ENCODE peak calls at places on chromosome 12, in seven cellular contexts. D is cardiac muscle cell, Y is keratinocyte, K is aorta, Z is NCI-H1436, B is HT-29, J is Ammon's horn. G is an unnamed sample.

GRCh38 chr12:57640156-57641042 is 7.4 kb upstream of the B4GALNT1 start:
- DNase-seq in B (no peak), J (no peak), Y (no peak), K (no peak), Z (no peak), D (no peak), G (no peak)

GRCh38 chr12:22712083-22712482 is 87.1 kb downstream of the ETNK1 start:
- DNase-seq in Z (no peak), D (no peak), Y (no peak), J (no peak), B (no peak), K (no peak), G (no peak)

GRCh38 chr12:15546102-15546701 is 223.9 kb downstream of the PTPRO start:
- DNase-seq in B (peak; percentile 75), Z (no peak), J (no peak), D (no peak), Y (no peak), K (no peak), G (no peak)

GRCh38 chr12:94980577-94980976 is 22.9 kb downstream of the NDUFA12 start:
- DNase-seq in Y (no peak), J (peak; percentile 54), Z (no peak), D (no peak), K (no peak), B (peak; percentile 9), G (peak; percentile 52)

GRCh38 chr12:100668939-100669536 is 95.6 kb downstream of the GAS2L3 start:
- DNase-seq in D (peak; percentile 82), B (peak; percentile 84), Z (peak; percentile 73), J (peak; percentile 79), K (peak; percentile 79), Y (peak; percentile 17), G (peak; percentile 93)

GRCh38 chr12:107243316-107243715 is 150.0 kb upstream of the CRY1 start:
- DNase-seq in K (no peak), Z (no peak), D (no peak), Y (no peak), B (no peak), J (no peak), G (no peak)

GRCh38 chr12:124395284-124395752 is 100.4 kb downstream of the RFLNA start:
- DNase-seq in Z (peak; percentile 85), D (no peak), K (no peak), B (no peak), Y (no peak), J (no peak), G (no peak)

GRCh38 chr12:93318720-93319522 is 58.8 kb upstream of the NUDT4 start:
- DNase-seq in K (no peak), Z (peak; percentile 30), J (no peak), Y (no peak), D (no peak), B (peak; percentile 33), G (no peak)

GRCh38 chr12:130881046-130881445 is 9.2 kb downstream of the RAN start:
- DNase-seq in B (no peak), Z (no peak), D (no peak), Y (no peak), K (no peak), J (no peak), G (no peak)

GRCh38 chr12:4197922-4198763 is 75.4 kb upstream of the CCND2 start:
- DNase-seq in B (no peak), K (no peak), Z (no peak), D (no peak), Y (no peak), J (no peak), G (no peak)

GRCh38 chr12:23834076-23834475 is 115.4 kb downstream of the SOX5 start:
- DNase-seq in K (no peak), Y (no peak), B (no peak), J (no peak), Z (no peak), D (no peak), G (no peak)

GRCh38 chr12:116332705-116333380 is 55.4 kb upstream of the MED13L start:
- DNase-seq in K (no peak), D (no peak), Y (no peak), B (no peak), Z (peak; percentile 28), J (no peak), G (no peak)

GRCh38 chr12:126512916-126513913 is 1448.0 kb downstream of the AACS start:
- DNase-seq in Y (no peak), K (no peak), J (no peak), Z (no peak), D (no peak), B (no peak), G (no peak)

G was measured in SK-MEL-5.